ENCODE peak calls at places on chromosomes 7 and 10, in four cellular contexts. A is transverse colon, X is brain microvascular endothelial cell, E is hepatocyte. D is an unnamed sample.

GRCh38 chr7:28155019-28155660 is 25.5 kb downstream of the JAZF1 start:
- DNase-seq in A (no peak), E (no peak), X (no peak), D (no peak)

GRCh38 chr10:60434418-60435046 is 44.9 kb upstream of the ANK3 start:
- DNase-seq in X (peak; percentile 58), E (peak; percentile 65), A (peak; percentile 28), D (peak; percentile 9)

GRCh38 chr7:1662767-1663166 is 7.3 kb upstream of the ELFN1 start:
- DNase-seq in A (no peak), X (no peak), E (no peak), D (no peak)

GRCh38 chr7:135114622-135115021 is 33.2 kb upstream of the TMEM140 start:
- DNase-seq in A (no peak), X (no peak), E (no peak), D (no peak)

GRCh38 chr7:151399906-151400305 is 9.9 kb downstream of the WDR86 start:
- DNase-seq in X (no peak), E (no peak), A (no peak), D (no peak)

GRCh38 chr10:52539463-52539862 is 225.4 kb downstream of the DKK1 start:
- DNase-seq in A (no peak), X (peak; percentile 40), E (no peak), D (no peak)

GRCh38 chr10:74586088-74586585 is 240.3 kb upstream of the KAT6B start:
- DNase-seq in X (no peak), E (no peak), A (no peak), D (peak; percentile 76)

GRCh38 chr7:132709971-132710567 is 133.8 kb upstream of the PLXNA4 start:
- DNase-seq in A (no peak), E (peak; percentile 19), X (peak; percentile 74), D (no peak)

GRCh38 chr7:102128303-102128702 is 158.4 kb upstream of the SH2B2 start:
- DNase-seq in X (no peak), E (no peak), A (no peak), D (no peak)

GRCh38 chr10:110852255-110852896 is 19.4 kb upstream of the PDCD4 start:
- DNase-seq in E (peak; percentile 78), A (no peak), X (peak; percentile 38), D (no peak)

GRCh38 chr10:132043861-132044695 is 21.7 kb upstream of the JAKMIP3 start:
- DNase-seq in A (no peak), X (no peak), E (no peak), D (no peak)

GRCh38 chr10:86899128-86899527 is 58.3 kb downstream of the MMRN2 start:
- DNase-seq in A (no peak), X (no peak), E (no peak), D (no peak)

GRCh38 chr10:76191371-76191770 is 759.9 kb downstream of the LRMDA start:
- DNase-seq in X (no peak), E (no peak), A (no peak), D (no peak)

GRCh38 chr10:132115736-132116135 is 50.0 kb downstream of the JAKMIP3 start:
- DNase-seq in A (no peak), X (peak; percentile 5), E (no peak), D (no peak)

GRCh38 chr10:79014796-79015195 is 54.0 kb upstream of the ZMIZ1 start:
- DNase-seq in E (no peak), A (no peak), X (no peak), D (no peak)

GRCh38 chr7:30406664-30407425 is 71.7 kb downstream of the NOD1 start:
- DNase-seq in E (no peak), X (no peak), A (no peak), D (no peak)

DNA sequence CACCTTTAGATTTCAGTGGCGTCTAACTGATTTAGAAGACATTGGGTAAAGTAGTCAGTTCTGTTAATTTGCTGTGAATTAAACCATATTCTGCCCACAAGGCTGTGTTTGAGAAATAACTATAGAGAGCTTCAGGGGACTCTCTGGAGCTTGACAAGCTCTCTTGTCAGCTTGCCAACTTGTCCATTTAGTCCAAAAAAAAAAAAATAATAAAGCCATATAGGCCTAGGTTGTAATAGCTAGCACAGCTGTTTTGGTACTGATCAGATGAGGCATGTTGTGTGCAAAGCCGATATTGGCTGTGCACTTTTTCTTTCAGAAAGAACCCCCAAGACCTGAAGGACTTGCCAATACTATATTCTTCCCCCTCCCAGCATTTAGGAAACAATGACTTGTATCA is 20.2 kb upstream of the ZNF282 start:
- DNase-seq in X (no peak), E (no peak), A (no peak), D (no peak)
- H3K36me3 ChIP-seq in X (peaks cover 48% of the 10 kb centered on the region), E (no peaks in the 10 kb centered on the region), A (peaks cover 27% of the 10 kb centered on the region), D (peaks cover 76% of the 10 kb centered on the region)

GRCh38 chr10:28091913-28092312 is 93.0 kb upstream of the ODAD2 start:
- DNase-seq in X (no peak), E (no peak), A (no peak), D (no peak)

GRCh38 chr10:28090506-28090905 is 91.6 kb upstream of the ODAD2 start:
- DNase-seq in A (no peak), E (no peak), X (no peak), D (no peak)

GRCh38 chr10:28097633-28098032 is 98.8 kb upstream of the ODAD2 start:
- DNase-seq in A (no peak), E (no peak), X (no peak), D (no peak)

GRCh38 chr10:28095791-28096367 is 97.0 kb upstream of the ODAD2 start:
- DNase-seq in A (no peak), E (no peak), X (no peak), D (no peak)

DNA sequence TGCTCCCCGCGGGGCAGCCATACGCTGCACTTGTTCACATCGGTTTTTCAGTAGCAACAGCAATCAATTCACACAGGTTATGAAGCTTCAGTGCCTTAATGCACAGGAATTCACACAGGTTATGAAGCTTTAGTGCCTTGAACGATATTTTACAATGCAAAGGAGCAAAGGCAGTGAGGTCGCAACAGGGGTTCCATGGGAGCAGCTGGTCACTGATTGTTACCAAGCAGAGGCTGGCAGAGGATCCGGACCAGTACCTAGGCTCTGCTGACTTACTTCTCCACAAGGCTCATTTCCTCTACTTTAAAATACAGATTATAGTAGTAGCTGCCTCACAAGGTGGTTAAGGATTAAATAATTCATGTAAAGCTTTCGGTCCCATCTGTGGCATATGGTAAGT is 95.2 kb upstream of the ODAD2 start:
- DNase-seq in A (no peak), X (no peak), E (no peak), D (no peak)
- H3K4me3 ChIP-seq in A (no peak overlapping the region), X (no peak overlapping the region), E (no peak overlapping the region), D (no peak overlapping the region)

DNA sequence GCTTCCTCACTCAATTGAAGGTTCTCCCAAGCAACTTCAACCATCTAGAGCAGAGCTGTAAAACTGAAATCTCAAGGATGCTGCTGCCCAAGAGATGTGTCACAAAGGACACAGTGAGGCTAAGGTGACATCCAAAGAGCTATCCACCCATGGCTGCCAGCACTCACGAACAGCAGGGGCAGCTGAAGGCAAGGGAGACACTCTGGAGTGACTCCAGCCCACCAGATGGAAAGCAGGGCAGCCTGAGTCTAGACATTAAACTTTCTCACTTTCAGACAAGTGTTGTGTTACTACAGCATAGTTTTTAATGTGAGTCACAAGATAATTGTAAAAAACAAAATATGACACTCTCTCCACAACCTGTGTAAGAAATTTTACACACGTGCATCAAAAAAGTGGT is 113.5 kb downstream of the LARP4B start:
- DNase-seq in X (peak; percentile 15), A (no peak), E (no peak), D (no peak)
- H3K36me3 ChIP-seq in X (peaks cover 76% of the 10 kb centered on the region), A (peaks cover 71% of the 10 kb centered on the region), E (no peaks in the 10 kb centered on the region), D (peaks cover 97% of the 10 kb centered on the region)

GRCh38 chr7:127844707-127845331 is 186.4 kb downstream of the LRRC4 start:
- DNase-seq in E (peak; percentile 60), X (peak; percentile 20), A (peak; percentile 61), D (no peak)

GRCh38 chr7:127847641-127848040 is 183.6 kb downstream of the LRRC4 start:
- DNase-seq in X (no peak), A (no peak), E (no peak), D (no peak)

GRCh38 chr7:127844165-127844564 is 187.1 kb downstream of the LRRC4 start:
- DNase-seq in E (no peak), X (no peak), A (no peak), D (no peak)

GRCh38 chr7:127848241-127848640 is 183.0 kb downstream of the LRRC4 start:
- DNase-seq in X (no peak), A (no peak), E (no peak), D (no peak)

DNA sequence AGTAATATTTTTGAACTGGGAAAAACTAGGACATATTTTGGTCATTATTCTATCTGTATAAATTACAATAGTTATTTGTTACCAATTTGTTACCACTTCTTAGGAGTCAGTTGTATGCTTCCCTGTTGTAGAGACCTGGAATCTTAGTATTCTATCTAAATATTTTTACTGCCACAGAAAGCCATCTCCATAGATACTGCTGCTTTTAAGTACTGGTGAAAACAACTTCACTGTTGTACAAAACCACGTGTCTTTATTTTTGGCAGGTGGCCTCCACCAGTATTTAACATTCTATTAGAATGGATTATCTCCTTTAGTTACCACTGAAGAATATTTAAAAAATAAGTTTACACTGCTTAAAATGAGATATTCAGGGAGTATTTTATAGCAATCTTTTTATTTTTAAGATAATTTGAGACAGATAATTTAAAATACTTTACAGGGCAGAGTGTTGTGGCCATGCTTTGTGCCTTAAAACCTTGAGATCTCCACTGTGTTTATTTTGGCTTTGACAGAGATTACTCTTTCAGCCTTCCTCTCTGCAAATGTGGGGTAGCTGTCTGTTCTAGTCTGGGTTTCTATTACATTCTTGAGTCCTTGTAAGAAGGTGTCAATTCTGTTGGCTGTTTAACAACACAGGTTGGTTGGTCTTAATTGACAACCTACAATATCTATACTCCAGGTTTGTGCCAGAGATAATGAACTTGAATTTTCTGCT is 185.6 kb downstream of the LRRC4 start:
- DNase-seq in A (no peak), X (no peak), E (no peak), D (no peak)
- H3K4me3 ChIP-seq in A (no peak overlapping the region), X (no peak overlapping the region), E (no peak overlapping the region), D (no peak overlapping the region)

DNA sequence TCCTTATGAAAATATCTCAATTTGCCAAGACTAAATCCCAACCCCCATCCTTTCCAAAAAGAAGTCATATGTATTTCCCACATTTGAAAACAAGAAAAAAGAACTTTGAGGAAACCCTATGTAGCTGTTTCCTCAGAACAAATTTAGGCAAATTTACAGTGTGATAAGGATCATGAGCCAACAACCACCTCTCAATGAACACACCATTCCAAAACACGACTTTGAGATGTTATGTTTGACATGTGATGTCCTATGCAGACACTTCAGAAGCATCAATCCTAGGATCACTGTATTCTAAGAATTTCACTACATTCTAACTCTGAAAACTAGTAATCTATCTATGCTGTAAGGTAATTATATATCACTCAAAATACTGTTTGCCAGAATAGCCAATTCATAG is 62.2 kb downstream of the NT5C2 start:
- DNase-seq in A (no peak), X (no peak), E (no peak), D (no peak)
- H3K36me3 ChIP-seq in A (peaks cover 23% of the 10 kb centered on the region), X (no peaks in the 10 kb centered on the region), E (peaks cover under 1% of the 10 kb centered on the region), D (peaks cover 50% of the 10 kb centered on the region)

D was measured in DND-41.